ENCODE peak calls at places on chromosome 4, in five cellular contexts. One of them, this sample, is unnamed.

GRCh38 chr4:181823183-181823582 is 420.0 kb upstream of the TENM3 start:
- DNase-seq in mesenchymal stem cell: no peak
- DNase-seq in H1: no peak
- DNase-seq in IMR-90: no peak
- DNase-seq in neuronal stem cell: no peak
- DNase-seq in this sample: no peak

GRCh38 chr4:87068591-87069021 is 133.8 kb downstream of the AFF1 start:
- DNase-seq in H1: no peak
- DNase-seq in IMR-90: no peak
- DNase-seq in mesenchymal stem cell: no peak
- DNase-seq in neuronal stem cell: no peak
- DNase-seq in this sample: no peak

GRCh38 chr4:112516401-112517066 is 554 bp upstream of the NEUROG2 start:
- DNase-seq in H1: peak; percentile 81
- DNase-seq in neuronal stem cell: peak; percentile 89
- DNase-seq in mesenchymal stem cell: no peak
- DNase-seq in IMR-90: no peak
- DNase-seq in this sample: peak; percentile 79

GRCh38 chr4:25943312-25943711 is 29.3 kb downstream of the SMIM20 start:
- DNase-seq in IMR-90: peak; percentile 20
- DNase-seq in mesenchymal stem cell: no peak
- DNase-seq in neuronal stem cell: no peak
- DNase-seq in H1: no peak
- DNase-seq in this sample: no peak

GRCh38 chr4:82419451-82419850 is 10.8 kb downstream of the HNRNPDL start:
- DNase-seq in neuronal stem cell: no peak
- DNase-seq in H1: no peak
- DNase-seq in mesenchymal stem cell: no peak
- DNase-seq in IMR-90: no peak
- DNase-seq in this sample: no peak

GRCh38 chr4:76809594-76810305 is 88.2 kb downstream of the SOWAHB start:
- DNase-seq in mesenchymal stem cell: peak; percentile 96
- DNase-seq in IMR-90: peak; percentile 53
- DNase-seq in neuronal stem cell: no peak
- DNase-seq in H1: no peak
- DNase-seq in this sample: peak; percentile 44

GRCh38 chr4:182143822-182144620 is 99.2 kb upstream of the TENM3 start:
- DNase-seq in IMR-90: peak; percentile 83
- DNase-seq in neuronal stem cell: peak; percentile 78
- DNase-seq in mesenchymal stem cell: peak; percentile 18
- DNase-seq in H1: peak; percentile 81
- DNase-seq in this sample: peak; percentile 91

GRCh38 chr4:48570646-48571220 is 80.7 kb downstream of the ZAR1 start:
- DNase-seq in neuronal stem cell: no peak
- DNase-seq in H1: no peak
- DNase-seq in mesenchymal stem cell: peak; percentile 56
- DNase-seq in IMR-90: peak; percentile 76
- DNase-seq in this sample: no peak

GRCh38 chr4:81523672-81524436 is 52.1 kb upstream of the RASGEF1B start:
- DNase-seq in mesenchymal stem cell: no peak
- DNase-seq in neuronal stem cell: peak; percentile 73
- DNase-seq in H1: no peak
- DNase-seq in IMR-90: no peak
- DNase-seq in this sample: no peak

GRCh38 chr4:16952462-16952871 is 54.0 kb upstream of the LDB2 start:
- DNase-seq in H1: no peak
- DNase-seq in neuronal stem cell: no peak
- DNase-seq in mesenchymal stem cell: peak; percentile 30
- DNase-seq in IMR-90: no peak
- DNase-seq in this sample: no peak

GRCh38 chr4:140271553-140271952 is 101.9 kb upstream of the SCOC start:
- DNase-seq in H1: no peak
- DNase-seq in neuronal stem cell: no peak
- DNase-seq in IMR-90: no peak
- DNase-seq in mesenchymal stem cell: no peak
- DNase-seq in this sample: no peak

GRCh38 chr4:15013585-15013984 is 11.3 kb downstream of the CPEB2 start:
- DNase-seq in IMR-90: no peak
- DNase-seq in mesenchymal stem cell: no peak
- DNase-seq in neuronal stem cell: no peak
- DNase-seq in H1: no peak
- DNase-seq in this sample: no peak

GRCh38 chr4:109921384-109921808 is 8.7 kb downstream of the EGF start:
- DNase-seq in neuronal stem cell: peak; percentile 72
- DNase-seq in mesenchymal stem cell: peak; percentile 96
- DNase-seq in IMR-90: peak; percentile 86
- DNase-seq in H1: no peak
- DNase-seq in this sample: peak; percentile 95

GRCh38 chr4:153731239-153731638 is 28.6 kb downstream of the RNF175 start:
- DNase-seq in mesenchymal stem cell: peak; percentile 29
- DNase-seq in H1: no peak
- DNase-seq in IMR-90: peak; percentile 64
- DNase-seq in neuronal stem cell: no peak
- DNase-seq in this sample: no peak

GRCh38 chr4:54784188-54784671 is 126.5 kb downstream of the KIT start:
- DNase-seq in IMR-90: peak; percentile 91
- DNase-seq in H1: no peak
- DNase-seq in neuronal stem cell: no peak
- DNase-seq in mesenchymal stem cell: peak; percentile 77
- DNase-seq in this sample: no peak

GRCh38 chr4:54276633-54277426 is 47.7 kb downstream of the PDGFRA start:
- DNase-seq in mesenchymal stem cell: no peak
- DNase-seq in IMR-90: no peak
- DNase-seq in H1: peak; percentile 54
- DNase-seq in neuronal stem cell: no peak
- DNase-seq in this sample: peak; percentile 60

GRCh38 chr4:13907255-13907751 is 279.8 kb upstream of the BOD1L1 start:
- DNase-seq in H1: no peak
- DNase-seq in IMR-90: peak; percentile 99
- DNase-seq in mesenchymal stem cell: peak; percentile 96
- DNase-seq in neuronal stem cell: no peak
- DNase-seq in this sample: peak; percentile 65

GRCh38 chr4:65661469-65661868 is 8.8 kb downstream of the EPHA5 start:
- DNase-seq in mesenchymal stem cell: no peak
- DNase-seq in neuronal stem cell: no peak
- DNase-seq in IMR-90: no peak
- DNase-seq in H1: no peak
- DNase-seq in this sample: no peak

GRCh38 chr4:7781993-7782392 is 157.7 kb downstream of the AFAP1 start:
- DNase-seq in neuronal stem cell: no peak
- DNase-seq in mesenchymal stem cell: peak; percentile 14
- DNase-seq in IMR-90: no peak
- DNase-seq in H1: no peak
- DNase-seq in this sample: no peak

GRCh38 chr4:24979554-24979953 is 51.2 kb downstream of the LGI2 start:
- DNase-seq in H1: no peak
- DNase-seq in neuronal stem cell: no peak
- DNase-seq in mesenchymal stem cell: no peak
- DNase-seq in IMR-90: no peak
- DNase-seq in this sample: no peak

GRCh38 chr4:125359960-125360628 is 45.3 kb downstream of the FAT4 start:
- DNase-seq in IMR-90: no peak
- DNase-seq in mesenchymal stem cell: no peak
- DNase-seq in neuronal stem cell: no peak
- DNase-seq in H1: no peak
- DNase-seq in this sample: peak; percentile 46

GRCh38 chr4:114263233-114263632 is 283.8 kb upstream of the ARSJ start:
- DNase-seq in H1: no peak
- DNase-seq in IMR-90: peak; percentile 81
- DNase-seq in mesenchymal stem cell: peak; percentile 35
- DNase-seq in neuronal stem cell: no peak
- DNase-seq in this sample: no peak

GRCh38 chr4:184259866-184260265 is 42.2 kb upstream of the ENPP6 start:
- DNase-seq in neuronal stem cell: no peak
- DNase-seq in mesenchymal stem cell: no peak
- DNase-seq in H1: peak; percentile 40
- DNase-seq in IMR-90: no peak
- DNase-seq in this sample: no peak

GRCh38 chr4:104429150-104429741 is 65.4 kb downstream of the CXXC4 start:
- DNase-seq in H1: no peak
- DNase-seq in neuronal stem cell: no peak
- DNase-seq in IMR-90: no peak
- DNase-seq in mesenchymal stem cell: peak; percentile 6
- DNase-seq in this sample: no peak

GRCh38 chr4:10144971-10145370 is 28.4 kb upstream of the WDR1 start:
- DNase-seq in neuronal stem cell: no peak
- DNase-seq in IMR-90: no peak
- DNase-seq in H1: no peak
- DNase-seq in mesenchymal stem cell: no peak
- DNase-seq in this sample: no peak

GRCh38 chr4:140790171-140790570 is 34.0 kb upstream of the TBC1D9 start:
- DNase-seq in neuronal stem cell: no peak
- DNase-seq in mesenchymal stem cell: no peak
- DNase-seq in H1: no peak
- DNase-seq in IMR-90: no peak
- DNase-seq in this sample: no peak

GRCh38 chr4:2794707-2795557 is 2.0 kb downstream of the SH3BP2 start:
- DNase-seq in mesenchymal stem cell: peak; percentile 85
- DNase-seq in neuronal stem cell: no peak
- DNase-seq in IMR-90: peak; percentile 79
- DNase-seq in H1: no peak
- DNase-seq in this sample: no peak

GRCh38 chr4:2796261-2797187 is 3.6 kb downstream of the SH3BP2 start:
- DNase-seq in mesenchymal stem cell: peak; percentile 47
- DNase-seq in H1: no peak
- DNase-seq in IMR-90: peak; percentile 52
- DNase-seq in neuronal stem cell: no peak
- DNase-seq in this sample: no peak

GRCh38 chr4:2793920-2794706 is 1.2 kb downstream of the SH3BP2 start:
- DNase-seq in neuronal stem cell: no peak
- DNase-seq in IMR-90: no peak
- DNase-seq in mesenchymal stem cell: peak; percentile 71
- DNase-seq in H1: no peak
- DNase-seq in this sample: peak; percentile 45

GRCh38 chr4:2797188-2797544 is 4.3 kb downstream of the SH3BP2 start:
- DNase-seq in H1: no peak
- DNase-seq in mesenchymal stem cell: no peak
- DNase-seq in IMR-90: no peak
- DNase-seq in neuronal stem cell: no peak
- DNase-seq in this sample: no peak

GRCh38 chr4:2795558-2796260 is 2.8 kb downstream of the SH3BP2 start:
- DNase-seq in neuronal stem cell: no peak
- DNase-seq in mesenchymal stem cell: no peak
- DNase-seq in H1: no peak
- DNase-seq in IMR-90: no peak
- DNase-seq in this sample: no peak
- H3K4me1 ChIP-seq in neuronal stem cell: peaks cover 17% of the 10 kb centered on the region
- H3K4me1 ChIP-seq in mesenchymal stem cell: peaks cover 74% of the 10 kb centered on the region
- H3K4me1 ChIP-seq in H1: peaks cover 18% of the 10 kb centered on the region
- H3K4me1 ChIP-seq in IMR-90: peaks cover 49% of the 10 kb centered on the region
- H3K4me1 ChIP-seq in this sample: peaks cover 2% of the 10 kb centered on the region

DNA sequence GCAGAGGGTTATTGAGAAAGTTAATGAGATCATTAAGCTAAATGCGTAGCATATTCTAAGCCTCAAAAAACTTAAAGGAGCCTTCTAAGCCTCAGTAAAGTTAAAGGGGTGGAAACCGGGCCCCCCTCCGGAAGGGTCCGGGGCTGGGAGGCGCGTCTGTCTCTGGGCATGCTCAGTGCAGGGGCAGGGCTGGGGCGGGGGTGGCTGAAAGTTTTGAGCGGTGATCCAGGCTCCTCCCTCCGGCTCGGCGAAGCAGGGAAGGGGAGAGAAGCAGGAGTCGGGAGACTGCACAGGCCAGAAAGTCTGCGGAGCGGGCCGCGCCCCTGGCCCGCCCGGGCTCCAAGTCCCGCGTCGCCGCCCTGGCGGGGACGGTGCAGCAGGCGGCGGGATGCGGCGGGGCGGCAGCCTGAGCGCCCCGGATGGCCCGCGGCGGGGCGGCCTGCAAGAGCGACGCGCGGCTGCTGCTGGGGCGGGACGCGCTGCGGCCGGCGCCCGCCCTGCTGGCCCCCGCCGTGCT is at the start of gene EVC:
- DNase-seq in neuronal stem cell: peak; percentile 58
- DNase-seq in IMR-90: peak; percentile 74
- DNase-seq in H1: peak; percentile 85
- DNase-seq in mesenchymal stem cell: peak; percentile 86
- DNase-seq in this sample: peak; percentile 89
- H3K4me3 ChIP-seq in neuronal stem cell: peak within 1 kb of the TSS; percentile 86
- H3K4me3 ChIP-seq in IMR-90: peak within 1 kb of the TSS; percentile 83
- H3K4me3 ChIP-seq in H1: peak within 1 kb of the TSS; percentile 54
- H3K4me3 ChIP-seq in mesenchymal stem cell: peak within 1 kb of the TSS; percentile 88
- H3K4me3 ChIP-seq in this sample: peak within 1 kb of the TSS; percentile 50

DNA sequence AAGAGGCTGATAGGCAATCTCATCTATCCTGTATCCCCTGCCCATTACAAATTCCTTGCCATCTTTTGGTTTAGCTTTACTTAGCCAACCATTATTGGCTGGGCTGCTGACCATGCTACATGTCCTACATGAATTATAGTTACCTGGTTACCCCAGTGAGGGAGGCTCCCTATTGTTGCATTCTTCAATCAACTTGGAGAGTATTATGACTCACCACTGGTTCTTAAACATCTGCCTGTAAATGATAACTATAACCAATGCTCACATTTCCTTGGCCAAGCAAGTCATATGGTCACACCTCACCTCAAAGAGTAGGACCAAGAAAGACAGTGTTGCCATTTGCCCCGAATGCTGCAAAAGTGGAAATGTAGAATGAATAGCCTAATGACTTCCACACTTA is 297.6 kb downstream of the IL15 start:
- DNase-seq in H1: no peak
- DNase-seq in IMR-90: peak; percentile 10
- DNase-seq in neuronal stem cell: no peak
- DNase-seq in mesenchymal stem cell: no peak
- DNase-seq in this sample: no peak
- H4K8ac ChIP-seq in H1: no peak overlapping the region
- H4K8ac ChIP-seq in IMR-90: no peak overlapping the region
- H4K8ac ChIP-seq in neuronal stem cell: no peak overlapping the region
- H4K8ac ChIP-seq in mesenchymal stem cell: no peak overlapping the region
- H4K8ac ChIP-seq in this sample: no peak overlapping the region

GRCh38 chr4:57073559-57073958 is 36.6 kb downstream of the IGFBP7 start:
- DNase-seq in H1: no peak
- DNase-seq in neuronal stem cell: no peak
- DNase-seq in IMR-90: no peak
- DNase-seq in mesenchymal stem cell: no peak
- DNase-seq in this sample: no peak

GRCh38 chr4:57074753-57075152 is 35.4 kb downstream of the IGFBP7 start:
- DNase-seq in H1: no peak
- DNase-seq in IMR-90: peak; percentile 88
- DNase-seq in mesenchymal stem cell: no peak
- DNase-seq in neuronal stem cell: no peak
- DNase-seq in this sample: no peak

GRCh38 chr4:57076646-57077045 is 33.5 kb downstream of the IGFBP7 start:
- DNase-seq in mesenchymal stem cell: no peak
- DNase-seq in IMR-90: no peak
- DNase-seq in neuronal stem cell: no peak
- DNase-seq in H1: no peak
- DNase-seq in this sample: no peak

GRCh38 chr4:57077550-57078311 is 32.5 kb downstream of the IGFBP7 start:
- DNase-seq in mesenchymal stem cell: peak; percentile 63
- DNase-seq in H1: no peak
- DNase-seq in IMR-90: peak; percentile 79
- DNase-seq in neuronal stem cell: no peak
- DNase-seq in this sample: peak; percentile 95

DNA sequence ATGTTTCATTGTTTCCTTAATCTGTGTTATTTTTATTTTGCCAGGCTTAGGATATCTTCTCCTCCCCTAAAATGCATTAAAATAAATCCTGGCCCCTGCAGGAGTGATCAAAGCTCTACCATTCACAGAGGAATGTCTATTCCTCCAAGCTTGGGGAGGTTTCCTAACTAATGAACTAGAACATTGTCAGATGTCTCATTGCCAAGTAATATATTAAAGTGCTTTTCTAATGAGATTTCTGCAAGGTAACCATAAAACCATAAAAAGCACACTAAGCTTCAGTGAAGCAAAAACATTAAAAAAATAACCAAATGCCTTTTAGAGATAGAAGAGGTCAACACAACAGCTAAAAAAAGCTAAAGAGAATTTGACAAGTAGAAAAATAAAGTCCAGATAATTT is 34.8 kb downstream of the IGFBP7 start:
- DNase-seq in H1: no peak
- DNase-seq in IMR-90: no peak
- DNase-seq in mesenchymal stem cell: no peak
- DNase-seq in neuronal stem cell: no peak
- DNase-seq in this sample: no peak
- H3K4me1 ChIP-seq in H1: peaks cover 6% of the 10 kb centered on the region
- H3K4me1 ChIP-seq in IMR-90: peaks cover 17% of the 10 kb centered on the region
- H3K4me1 ChIP-seq in mesenchymal stem cell: peaks cover 20% of the 10 kb centered on the region
- H3K4me1 ChIP-seq in neuronal stem cell: peaks cover 8% of the 10 kb centered on the region
- H3K4me1 ChIP-seq in this sample: peaks cover 5% of the 10 kb centered on the region